ENCODE peak calls at places on chromosomes 1 and 21, in six cellular contexts. I is esophagus squamous epithelium, G is heart left ventricle, Q is body of pancreas, L is adrenal gland, N is thyroid gland. D is an unnamed sample.

GRCh38 chr21:38459490-38459889 is 38.8 kb downstream of the ERG start:
- DNase-seq in I (no peak), L (no peak), G (no peak), Q (no peak), N (no peak), D (no peak)

GRCh38 chr1:193019442-193020026 is 39.6 kb downstream of the UCHL5 start:
- DNase-seq in N (no peak), Q (no peak), G (no peak), L (no peak), I (no peak), D (no peak)

GRCh38 chr1:19197849-19198248 is 12.2 kb downstream of the UBR4 start:
- DNase-seq in I (no peak), G (no peak), Q (no peak), N (no peak), L (no peak), D (no peak)

GRCh38 chr1:153651771-153652170 is 6.7 kb upstream of the SNAPIN start:
- DNase-seq in G (no peak), L (no peak), N (no peak), I (no peak), Q (no peak), D (no peak)

GRCh38 chr1:173050865-173051264 is at the start of gene TNFSF18:
- DNase-seq in I (no peak), N (no peak), L (no peak), Q (peak; percentile 13), G (no peak), D (no peak)

GRCh38 chr1:26278303-26278702 is 1.6 kb upstream of the SH3BGRL3 start:
- DNase-seq in Q (no peak), I (no peak), N (peak; percentile 75), G (peak; percentile 69), L (no peak), D (no peak)

GRCh38 chr1:16719571-16720402 is 20.5 kb upstream of the RNU1-4 start:
- DNase-seq in N (no peak), Q (no peak), G (no peak), L (no peak), I (no peak), D (peak; percentile 47)

GRCh38 chr1:7587108-7587507 is 184.0 kb upstream of the VAMP3 start:
- DNase-seq in L (no peak), I (no peak), Q (no peak), N (no peak), G (no peak), D (no peak)

GRCh38 chr1:22978299-22978698 is 5.6 kb upstream of the LACTBL1 start:
- DNase-seq in G (no peak), I (no peak), Q (no peak), L (no peak), N (no peak), D (no peak)

GRCh38 chr1:157852476-157852875 is 10.9 kb upstream of the CD5L start:
- DNase-seq in Q (no peak), G (no peak), L (no peak), N (no peak), I (no peak), D (no peak)

GRCh38 chr1:37851782-37852210 is 7.6 kb downstream of the MTF1 start:
- DNase-seq in Q (no peak), L (no peak), N (no peak), I (no peak), G (no peak), D (no peak)

GRCh38 chr1:70738576-70738975 is 309.0 kb downstream of the PTGER3 start:
- DNase-seq in L (no peak), N (no peak), G (no peak), I (no peak), Q (no peak), D (no peak)

GRCh38 chr1:228958121-228958520 is 222.8 kb downstream of the RHOU start:
- DNase-seq in G (no peak), Q (no peak), N (no peak), L (no peak), I (no peak), D (peak; percentile 13)

GRCh38 chr1:118223426-118223825 is 38.4 kb upstream of the SPAG17 start:
- DNase-seq in Q (peak; percentile 12), I (no peak), G (no peak), L (no peak), N (no peak), D (no peak)

GRCh38 chr1:17338706-17339493 is 30.9 kb downstream of the PADI4 start:
- DNase-seq in Q (no peak), G (no peak), N (no peak), I (no peak), L (no peak), D (no peak)

GRCh38 chr1:19654886-19655717 is 9.6 kb upstream of the HTR6 start:
- DNase-seq in N (peak; percentile 80), G (no peak), I (no peak), L (no peak), Q (no peak), D (no peak)

DNA sequence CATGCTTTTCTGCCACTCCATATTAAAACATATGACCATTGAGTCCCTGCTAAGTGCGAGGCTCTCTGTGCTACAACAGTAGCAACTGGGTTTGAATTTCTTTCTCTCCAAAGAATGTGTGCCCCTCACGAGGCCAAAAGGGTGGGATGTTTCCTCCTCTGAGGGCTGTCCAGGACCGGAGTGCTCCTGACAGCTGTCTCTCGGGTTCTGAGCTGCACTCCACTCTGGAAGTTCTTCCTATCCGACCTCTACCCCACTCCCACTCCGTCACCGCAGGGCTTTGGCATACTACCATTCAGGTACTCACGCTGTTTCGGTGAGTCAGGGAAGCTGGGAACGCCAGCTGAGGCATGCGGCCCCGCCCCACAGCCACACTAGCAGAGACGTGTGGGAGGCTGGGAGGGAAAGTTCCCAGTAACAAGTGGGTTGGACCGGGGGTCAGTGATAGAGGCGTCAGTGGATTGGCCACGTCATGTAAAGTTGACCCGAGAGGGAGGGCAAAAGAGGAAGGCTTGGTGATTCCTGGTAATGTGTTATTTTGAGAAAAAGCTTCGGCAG is 715 bp upstream of the SLC50A1 start:
- DNase-seq in G (peak; percentile 91), L (peak; percentile 96), N (peak; percentile 96), I (peak; percentile 52), Q (peak; percentile 96), D (peak; percentile 88)
- TF ChIP-seq POLR2A in G (peak; percentile 6), L (peak; percentile 70), N (no peak), I (peak; percentile 54), Q (no peak), D (no peak)

GRCh38 chr21:44261191-44261631 is 486 bp downstream of the DNMT3L start:
- DNase-seq in L (no peak), G (no peak), N (no peak), Q (no peak), I (no peak), D (peak; percentile 46)

GRCh38 chr21:44260791-44261190 is 906 bp downstream of the DNMT3L start:
- DNase-seq in L (no peak), I (no peak), Q (no peak), G (no peak), N (no peak), D (no peak)

GRCh38 chr21:44258056-44258725 is 3.5 kb downstream of the DNMT3L start:
- DNase-seq in L (no peak), Q (no peak), G (no peak), N (no peak), I (no peak), D (peak; percentile 43)

GRCh38 chr21:44261675-44262295 is at the start of gene DNMT3L:
- DNase-seq in L (no peak), I (no peak), G (no peak), Q (no peak), N (no peak), D (no peak)

GRCh38 chr21:44259082-44259705 is 2.5 kb downstream of the DNMT3L start:
- DNase-seq in L (no peak), N (no peak), Q (no peak), G (no peak), I (no peak), D (no peak)
- TF ChIP-seq CTCF in L (no peak), N (no peak), Q (no peak), G (no peak), I (no peak), D (no peak)

GRCh38 chr1:42333662-42334239 is 1.3 kb downstream of the FOXJ3 start:
- DNase-seq in L (no peak), Q (no peak), I (no peak), G (no peak), N (no peak), D (no peak)

GRCh38 chr1:42336978-42337377 is 1.9 kb upstream of the FOXJ3 start:
- DNase-seq in L (no peak), Q (no peak), G (no peak), I (no peak), N (no peak), D (no peak)

GRCh38 chr1:42335809-42336518 is 929 bp upstream of the FOXJ3 start:
- DNase-seq in G (no peak), N (peak; percentile 10), I (no peak), Q (peak; percentile 33), L (no peak), D (no peak)

GRCh38 chr1:42334240-42335049 is 590 bp downstream of the FOXJ3 start:
- DNase-seq in Q (peak; percentile 34), I (peak; percentile 25), G (peak; percentile 72), N (peak; percentile 38), L (peak; percentile 65), D (peak; percentile 64)

DNA sequence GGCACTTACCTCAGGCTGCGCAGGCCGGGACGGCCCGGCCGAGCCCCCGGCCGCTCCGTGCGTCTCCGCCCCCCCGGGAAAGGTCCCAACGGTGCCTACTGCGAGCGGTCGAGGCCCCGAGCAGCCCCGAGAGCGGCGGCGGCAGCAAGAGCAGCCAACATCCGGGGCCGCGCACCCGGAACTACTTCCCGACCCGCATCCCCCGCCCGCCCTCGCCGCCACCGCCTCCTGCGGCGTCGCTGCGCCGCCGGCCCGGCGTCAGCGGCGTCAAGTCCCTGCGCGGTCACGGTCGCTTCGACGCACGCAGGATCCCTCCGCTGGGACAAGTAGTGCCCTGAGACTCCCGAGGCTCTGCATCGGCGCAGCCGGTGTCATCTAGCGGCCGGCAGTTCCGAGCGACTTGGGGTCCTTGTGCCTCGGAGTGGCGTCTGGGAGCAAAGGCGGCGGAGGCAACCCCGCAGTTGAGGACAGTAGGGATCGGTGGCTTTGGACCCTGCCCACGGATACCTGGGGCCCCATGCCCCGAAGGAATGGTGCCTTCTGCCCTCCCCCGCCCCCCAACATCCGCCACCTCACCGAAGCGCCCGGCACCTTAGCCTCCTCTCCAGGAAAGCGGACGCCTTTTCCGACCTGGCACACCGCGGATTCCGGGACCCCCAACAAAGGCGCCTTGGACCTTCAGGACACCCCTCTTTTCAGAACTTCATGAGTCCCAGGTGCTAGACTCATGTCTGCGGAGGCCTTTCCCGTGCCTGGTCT is at the start of gene FOXJ3:
- DNase-seq in Q (peak; percentile 92), N (peak; percentile 93), L (peak; percentile 95), I (peak; percentile 31), G (peak; percentile 97), D (peak; percentile 94)
- TF ChIP-seq POLR2A in Q (peak; percentile 94), N (peak; percentile 88), L (peak; percentile 84), I (no peak), G (peak; percentile 61), D (peak; percentile 75)

GRCh38 chr1:12208764-12209494 is 20.9 kb upstream of the VPS13D start:
- DNase-seq in Q (peak; percentile 85), N (peak; percentile 92), G (peak; percentile 88), L (peak; percentile 94), I (no peak), D (peak; percentile 88)
- TF ChIP-seq CTCF in Q (peak; percentile 86), N (peak; percentile 91), G (peak; percentile 97), L (peak; percentile 96), I (peak; percentile 96), D (peak; percentile 95)

D was measured in right lobe of liver.